ENCODE peak calls at places on chromosome 21, in five cellular contexts. C, A, R, G and U are unnamed samples.

GRCh38 chr21:41726970-41727783 is 39.7 kb downstream of the RIPK4 start:
- DNase-seq in C (peak), G (no peak), A (peak), R (no peak), U (peak)

GRCh38 chr21:15462092-15462491 is 267.7 kb upstream of the USP25 start:
- DNase-seq in C (no peak), A (no peak), G (no peak), R (no peak), U (no peak)

GRCh38 chr21:42302292-42302650 is 12.9 kb downstream of the TFF3 start:
- DNase-seq in R (no peak), A (no peak), G (no peak), C (no peak), U (no peak)

GRCh38 chr21:35575280-35575915 is 484.9 kb downstream of the SETD4 start:
- DNase-seq in R (no peak), C (no peak), G (no peak), A (no peak), U (no peak)

GRCh38 chr21:34788879-34789278 is 120.1 kb downstream of the CLIC6 start:
- DNase-seq in C (no peak), R (no peak), A (no peak), G (no peak), U (no peak)

GRCh38 chr21:31557421-31557955 is 102.0 kb upstream of the SOD1 start:
- DNase-seq in G (no peak), A (no peak), C (peak), R (no peak), U (no peak)

GRCh38 chr21:23887709-23888303 is 1719.5 kb downstream of the MRPL39 start:
- DNase-seq in A (no peak), R (no peak), C (no peak), G (no peak), U (no peak)

GRCh38 chr21:15729674-15730483 is at the start of gene USP25:
- DNase-seq in C (peak), R (peak), G (peak), A (peak), U (peak)

GRCh38 chr21:18191139-18191538 is 53.5 kb upstream of the CHODL start:
- DNase-seq in C (no peak), G (no peak), A (no peak), R (no peak), U (no peak)

GRCh38 chr21:42336065-42336464 is 14.7 kb downstream of the TFF2 start:
- DNase-seq in G (no peak), R (no peak), C (no peak), A (no peak), U (no peak)

GRCh38 chr21:26177741-26178452 is 7.3 kb upstream of the APP start:
- DNase-seq in R (no peak), C (no peak), A (no peak), G (no peak), U (no peak)

GRCh38 chr21:38654580-38654979 is 151.1 kb upstream of the ETS2 start:
- DNase-seq in G (no peak), C (no peak), A (no peak), R (no peak), U (no peak)

GRCh38 chr21:35491920-35492678 is 443.0 kb upstream of the RUNX1 start:
- DNase-seq in R (no peak), G (no peak), A (no peak), C (no peak), U (no peak)

GRCh38 chr21:42262826-42263225 is 43.9 kb downstream of the ABCG1 start:
- DNase-seq in G (peak), C (peak), R (peak), A (peak), U (no peak)

GRCh38 chr21:33479679-33480480 is at the start of gene TMEM50B:
- DNase-seq in A (peak), G (peak), C (peak), R (peak), U (peak)
- TF ChIP-seq CTCF in A (peak), G (peak), C (peak), R (peak), U (peak)

DNA sequence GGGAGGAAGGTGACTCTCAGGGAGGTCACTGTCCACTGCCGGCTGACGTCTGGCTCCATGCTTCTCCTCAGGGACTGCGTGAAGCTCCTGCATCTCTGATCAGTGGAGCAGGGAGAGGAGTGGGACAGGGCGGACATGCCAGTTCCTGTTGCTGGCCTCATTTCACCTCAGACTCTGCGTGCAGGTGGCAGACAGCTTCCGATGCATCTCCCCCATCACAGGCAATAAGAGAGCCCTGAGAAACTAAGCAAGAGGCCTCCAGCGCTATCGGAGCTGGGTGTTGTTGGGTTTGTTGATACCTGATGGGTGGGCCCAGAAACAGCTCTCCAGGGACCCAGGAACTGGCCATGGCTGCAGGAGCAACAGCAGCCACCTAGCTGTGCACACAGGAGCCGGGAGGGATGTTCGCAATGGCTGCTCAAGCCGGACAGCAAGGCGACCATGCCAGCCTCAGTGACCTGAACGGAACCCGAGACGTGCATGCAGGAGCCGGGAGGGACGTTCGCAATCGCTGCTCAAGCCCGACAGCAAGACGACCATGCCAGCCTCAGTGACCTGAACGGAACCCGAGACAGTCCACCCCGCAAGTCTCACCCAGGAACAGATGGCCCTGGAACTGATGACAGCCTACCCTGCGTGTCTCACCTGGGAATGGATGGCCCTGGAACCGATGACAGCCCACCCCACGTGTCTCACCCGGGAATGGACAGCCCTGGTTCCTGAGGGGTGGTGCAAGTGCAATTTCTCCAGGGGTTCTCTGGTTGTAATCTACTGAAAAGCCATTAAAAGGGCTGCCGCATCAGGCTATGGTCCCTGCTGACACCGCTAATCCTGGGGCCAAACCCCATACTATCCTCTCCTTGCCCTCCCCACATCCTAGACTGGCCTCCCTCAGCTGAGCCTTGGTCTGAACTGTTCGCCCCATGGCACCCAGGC is 14.2 kb upstream of the PCBP3 start:
- DNase-seq in R (no peak), G (no peak), C (no peak), A (no peak), U (no peak)
- H3K27ac ChIP-seq in R (no peak), G (no peak), C (no peak), A (no peak), U (no peak)

GRCh38 chr21:24895885-24896734 is 711.2 kb downstream of the MRPL39 start:
- DNase-seq in A (no peak), C (no peak), R (peak), G (no peak), U (no peak)
- TF ChIP-seq CTCF in A (peak), C (no peak), R (peak), G (no peak), U (peak)

GRCh38 chr21:44967082-44968047 is 27.5 kb downstream of the SLX9 start:
- DNase-seq in G (no peak), C (no peak), R (no peak), A (no peak), U (no peak)
- H3K27ac ChIP-seq in G (peak), C (no peak), R (no peak), A (peak), U (no peak)